ENCODE peak calls at places on chromosomes 5 and 9, in nine cellular contexts. G, Y, O, L, T, Z, H, I and K are unnamed samples.

GRCh38 chr5:122844136-122844915 is 1.1 kb upstream of the SNX24 start:
- DNase-seq in H (peak), G (peak), O (no peak), Y (no peak), T (no peak), Z (no peak), L (no peak), I (no peak), K (peak)

GRCh38 chr9:21141427-21141882 is at the start of gene IFNW1:
- DNase-seq in G (no peak), Z (no peak), Y (no peak), T (no peak), O (no peak), H (peak), L (no peak), I (peak), K (peak)

GRCh38 chr5:40717281-40717680 is 37.6 kb downstream of the PTGER4 start:
- DNase-seq in Z (peak), T (no peak), G (no peak), Y (no peak), O (no peak), L (no peak), I (peak), H (peak), K (peak)

GRCh38 chr9:137485343-137486140 is 26.4 kb upstream of the NSMF start:
- DNase-seq in Y (no peak), Z (no peak), G (no peak), L (no peak), H (no peak), O (no peak), I (no peak), T (no peak), K (no peak)

GRCh38 chr5:5605170-5605764 is 182.8 kb downstream of the ICE1 start:
- DNase-seq in H (no peak), Z (no peak), G (no peak), T (no peak), Y (no peak), L (no peak), I (no peak), O (no peak), K (no peak)

GRCh38 chr9:129571298-129572051 is 49.4 kb downstream of the C9orf50 start:
- DNase-seq in T (no peak), G (no peak), L (peak), H (no peak), Z (no peak), I (no peak), O (no peak), Y (no peak), K (no peak)

GRCh38 chr5:156475831-156476551 is 149.0 kb downstream of the SGCD start:
- DNase-seq in Y (peak), G (peak), H (peak), I (peak), O (no peak), Z (peak), L (peak), T (no peak), K (peak)

GRCh38 chr9:114484854-114485443 is 20.3 kb downstream of the WHRN start:
- DNase-seq in G (no peak), T (no peak), I (peak), O (peak), Z (no peak), L (no peak), H (peak), Y (peak), K (peak)

GRCh38 chr5:145483211-145483610 is 351.9 kb downstream of the PRELID2 start:
- DNase-seq in L (no peak), O (no peak), Y (peak), H (peak), T (no peak), Z (no peak), I (peak), G (no peak), K (peak)

GRCh38 chr5:41772071-41772470 is 98.2 kb downstream of the OXCT1 start:
- DNase-seq in Y (no peak), H (no peak), T (no peak), I (no peak), L (no peak), O (no peak), G (no peak), Z (no peak), K (no peak)

DNA sequence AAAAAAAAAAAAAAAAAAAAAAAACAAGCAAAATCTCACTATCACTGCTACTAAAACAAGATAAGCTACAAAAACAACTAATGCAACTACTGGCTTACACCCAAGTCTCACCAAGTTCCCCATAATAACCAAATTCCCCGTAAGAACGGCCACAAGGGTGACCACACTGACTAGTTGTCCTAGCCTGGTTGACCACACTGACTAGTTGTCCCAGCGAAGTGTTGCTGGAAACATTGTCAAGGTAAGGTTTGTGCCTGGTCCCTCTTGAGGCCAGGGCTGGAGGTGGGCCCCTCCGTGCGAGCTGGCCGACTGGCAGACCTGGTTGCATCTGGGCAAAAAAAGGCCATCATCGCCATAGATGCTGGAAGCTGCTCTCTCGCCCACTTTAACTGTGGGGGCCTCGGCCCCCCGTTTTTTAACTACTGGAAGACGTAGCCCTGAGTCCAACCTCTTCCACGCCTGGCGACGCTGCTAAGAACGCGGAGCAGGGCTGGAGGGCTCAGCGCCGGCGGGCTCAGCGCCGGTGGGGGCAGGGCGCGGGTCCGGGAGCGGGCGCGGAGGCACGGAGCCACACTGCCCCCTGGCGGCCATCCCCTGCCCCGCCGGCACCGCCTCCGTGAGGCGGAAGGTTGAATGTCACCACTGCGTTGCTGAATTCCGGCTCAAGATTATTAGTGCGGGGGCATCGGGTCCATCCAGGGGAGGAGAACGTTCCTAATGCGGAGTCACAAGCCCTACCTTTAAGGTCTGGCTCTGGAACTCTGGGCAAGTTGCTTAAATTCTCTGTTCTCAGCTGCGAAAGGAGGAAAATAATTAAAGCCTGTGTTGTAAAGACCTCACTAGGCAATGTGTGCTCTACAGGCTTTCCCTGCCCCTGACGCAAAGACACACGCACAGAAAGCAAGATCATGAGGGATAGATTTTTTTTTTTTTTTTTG is 84.0 kb downstream of the HSD17B3 start:
- DNase-seq in H (peak), G (peak), L (peak), O (peak), Y (peak), I (peak), Z (no peak), T (peak), K (peak)
- H3K4me3 ChIP-seq in H (no peak), G (peak), L (peak), O (peak), Y (no peak), I (peak), Z (peak), T (peak), K (peak)

GRCh38 chr5:168874713-168875380 is 295.7 kb upstream of the PANK3 start:
- DNase-seq in Y (no peak), L (no peak), I (peak), H (no peak), Z (no peak), T (no peak), G (peak), O (no peak), K (no peak)
- TF ChIP-seq CTCF in Y (peak), L (no peak), I (peak), H (peak), Z (no peak), T (no peak), G (peak), O (no peak), K (no peak)

GRCh38 chr5:95621839-95622629 is 2.1 kb downstream of the GPR150 start:
- DNase-seq in Y (no peak), G (no peak), O (peak), I (no peak), T (no peak), H (no peak), Z (no peak), L (no peak), K (no peak)
- H3K4me3 ChIP-seq in Y (no peak), G (no peak), O (peak), I (no peak), T (peak), H (peak), Z (no peak), L (no peak), K (no peak)

DNA sequence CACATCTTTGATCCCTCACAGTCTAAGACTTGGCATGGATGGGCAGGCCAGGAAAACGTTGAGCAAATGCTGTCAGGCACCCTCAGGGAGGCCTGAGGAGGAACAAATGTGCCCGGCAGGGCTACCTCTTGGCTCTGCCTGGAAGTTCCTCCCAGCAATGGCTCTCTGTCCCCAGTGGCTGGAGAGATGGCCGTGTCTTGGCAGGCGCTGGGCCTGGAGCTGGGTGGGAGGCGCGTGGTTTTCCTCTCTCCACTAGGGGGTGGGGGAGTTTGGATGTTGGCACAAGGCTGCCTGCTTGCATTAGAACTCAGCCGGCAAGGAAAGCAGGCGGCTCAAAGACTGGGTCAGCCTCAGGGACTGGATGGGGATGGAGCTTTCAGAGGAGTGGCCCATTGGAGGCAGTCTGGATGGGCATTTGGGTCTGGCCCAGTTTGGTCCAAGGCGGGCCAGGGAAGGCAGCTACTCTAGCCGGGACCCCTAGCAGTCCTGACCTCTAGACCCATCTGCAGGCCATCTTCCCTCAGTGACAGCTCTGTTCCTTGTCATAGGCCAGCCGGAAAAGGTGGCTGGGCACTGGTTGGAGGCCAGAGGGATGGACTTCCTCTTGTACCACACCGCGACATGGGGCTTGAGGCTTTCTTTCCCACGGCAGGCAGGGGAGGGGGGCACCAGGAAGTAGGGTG is 68.2 kb upstream of the STC2 start:
- DNase-seq in I (no peak), H (no peak), G (peak), Y (no peak), T (no peak), Z (no peak), O (no peak), L (peak), K (no peak)
- TF ChIP-seq CTCF in I (no peak), H (peak), G (peak), Y (peak), T (no peak), Z (no peak), O (no peak), L (no peak), K (no peak)

GRCh38 chr5:95858023-95858461 is 35.5 kb upstream of the GLRX start:
- DNase-seq in G (no peak), H (peak), T (no peak), I (peak), O (no peak), Z (peak), L (peak), Y (peak), K (peak)

GRCh38 chr5:95857185-95857945 is 34.8 kb upstream of the GLRX start:
- DNase-seq in I (peak), O (no peak), Y (no peak), Z (peak), T (peak), G (no peak), L (peak), H (peak), K (peak)

GRCh38 chr5:95858661-95859326 is 36.3 kb upstream of the GLRX start:
- DNase-seq in G (peak), H (peak), Z (peak), L (peak), I (peak), T (peak), O (peak), Y (peak), K (peak)

GRCh38 chr5:95861221-95861857 is 38.8 kb upstream of the GLRX start:
- DNase-seq in G (no peak), I (peak), T (peak), H (peak), Y (peak), L (peak), Z (peak), O (no peak), K (peak)

GRCh38 chr5:95859327-95860060 is 37.0 kb upstream of the GLRX start:
- DNase-seq in O (no peak), I (peak), G (no peak), L (no peak), H (no peak), Z (peak), Y (no peak), T (no peak), K (peak)
- H3K4me3 ChIP-seq in O (no peak), I (peak), G (no peak), L (peak), H (peak), Z (no peak), Y (peak), T (no peak), K (peak)

GRCh38 chr5:171845040-171845439 is 59.4 kb downstream of the SMIM23 start:
- DNase-seq in Z (no peak), O (no peak), T (no peak), Y (no peak), I (no peak), G (no peak), H (no peak), L (no peak), K (no peak)

GRCh38 chr5:171848487-171848886 is 62.9 kb downstream of the SMIM23 start:
- DNase-seq in L (no peak), Y (no peak), G (no peak), H (no peak), Z (no peak), I (no peak), O (no peak), T (no peak), K (no peak)

GRCh38 chr5:171848006-171848405 is 62.4 kb downstream of the SMIM23 start:
- DNase-seq in T (no peak), L (no peak), O (no peak), Z (no peak), Y (no peak), I (no peak), H (no peak), G (no peak), K (no peak)

GRCh38 chr5:171847026-171847425 is 61.4 kb downstream of the SMIM23 start:
- DNase-seq in O (no peak), Y (no peak), I (no peak), T (no peak), L (no peak), H (no peak), Z (no peak), G (no peak), K (no peak)

GRCh38 chr5:171845857-171846785 is 60.5 kb downstream of the SMIM23 start:
- DNase-seq in T (peak), G (peak), Y (no peak), O (no peak), H (peak), I (peak), Z (no peak), L (no peak), K (peak)
- TF ChIP-seq CTCF in T (no peak), G (peak), Y (peak), O (no peak), H (peak), I (peak), Z (peak), L (no peak), K (no peak)

GRCh38 chr9:16868706-16869105 is 1.8 kb downstream of the BNC2 start:
- DNase-seq in Y (no peak), T (no peak), H (peak), L (no peak), I (peak), Z (no peak), O (no peak), G (no peak), K (no peak)
- H3K4me3 ChIP-seq in Y (no peak), T (peak), H (peak), L (peak), I (peak), Z (peak), O (no peak), G (no peak), K (peak)

DNA sequence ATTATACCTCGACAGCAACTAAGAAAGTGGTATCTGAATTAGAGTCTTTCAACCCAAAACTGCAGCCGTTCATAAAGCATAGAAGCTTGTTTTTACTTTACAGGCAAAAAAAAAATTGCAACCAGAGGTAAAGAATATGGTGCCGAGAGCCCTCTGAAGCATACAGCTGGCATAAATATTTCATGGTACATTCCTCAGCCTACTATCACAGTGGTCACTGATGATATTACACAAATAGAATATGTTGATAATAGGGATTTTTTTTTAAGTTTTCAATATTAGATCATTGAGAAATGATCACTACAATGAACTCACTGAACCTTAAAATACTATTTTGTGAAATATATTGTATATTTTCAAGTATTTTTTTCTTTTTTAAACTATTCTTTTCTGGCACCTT is 6.2 kb upstream of the SMC2 start:
- DNase-seq in O (no peak), Y (no peak), G (no peak), I (no peak), H (no peak), Z (no peak), T (no peak), L (no peak), K (peak)
- TF ChIP-seq CTCF in O (no peak), Y (no peak), G (no peak), I (no peak), H (no peak), Z (no peak), T (no peak), L (no peak), K (no peak)

GRCh38 chr5:154601014-154601413 is 123.0 kb upstream of the HAND1 start:
- DNase-seq in O (no peak), Y (no peak), Z (no peak), T (no peak), L (no peak), I (no peak), H (no peak), G (no peak), K (no peak)

GRCh38 chr5:154603978-154604679 is 126.1 kb upstream of the HAND1 start:
- DNase-seq in O (no peak), H (peak), L (no peak), Y (no peak), Z (no peak), G (peak), I (peak), T (peak), K (peak)

GRCh38 chr5:154603011-154603410 is 125.0 kb upstream of the HAND1 start:
- DNase-seq in T (no peak), H (no peak), O (no peak), I (no peak), Z (no peak), Y (no peak), L (no peak), G (no peak), K (no peak)

GRCh38 chr5:154606246-154606645 is 128.2 kb upstream of the HAND1 start:
- DNase-seq in H (no peak), Y (no peak), I (no peak), G (no peak), L (no peak), Z (no peak), O (no peak), T (no peak), K (no peak)

DNA sequence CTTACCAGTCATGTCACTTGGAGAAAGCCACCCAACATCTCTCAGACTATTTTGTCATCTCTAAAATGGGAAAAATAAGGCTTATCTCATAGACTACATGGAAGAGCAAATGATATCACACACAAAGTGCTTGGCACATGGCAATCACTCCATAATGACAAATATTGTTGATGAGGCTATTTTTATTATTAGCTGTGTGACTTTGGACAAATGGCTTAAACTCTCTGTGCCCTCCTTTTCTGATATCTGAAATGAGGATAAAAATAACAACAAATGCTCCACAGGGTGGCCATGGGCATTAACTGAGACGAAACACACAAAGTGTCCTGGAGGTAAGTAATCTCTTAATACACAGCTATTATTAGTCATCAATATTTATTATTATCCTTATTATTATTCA is 125.5 kb upstream of the HAND1 start:
- DNase-seq in I (no peak), G (no peak), L (no peak), Y (no peak), O (no peak), Z (no peak), H (no peak), T (no peak), K (no peak)
- H3K4me3 ChIP-seq in I (no peak), G (no peak), L (no peak), Y (no peak), O (no peak), Z (no peak), H (no peak), T (peak), K (no peak)

GRCh38 chr5:149765932-149766331 is 35.8 kb downstream of the PPARGC1B start:
- DNase-seq in Y (no peak), L (no peak), I (peak), O (no peak), Z (no peak), H (no peak), T (no peak), G (no peak), K (no peak)
- TF ChIP-seq CTCF in Y (peak), L (no peak), I (peak), O (peak), Z (no peak), H (peak), T (peak), G (peak), K (no peak)